ENCODE peak calls at places on chromosomes 3 and 15, in six cellular contexts. G is cardiac muscle cell, I is right lobe of liver, W is uterus, J is H9, T is ovary. C is an unnamed sample. For H3K27me3, the result is how much of the 10 kb centered on the place peaks cover.

GRCh38 chr3:124491098-124491497 is 239.2 kb upstream of the UMPS start:
- DNase-seq in G (no peak), I (no peak), W (no peak), J (no peak), T (no peak), C (no peak)

GRCh38 chr15:95025924-95026728 is 794.8 kb downstream of the MCTP2 start:
- DNase-seq in G (peak), I (peak), W (peak), J (peak), T (peak), C (no peak)

GRCh38 chr3:161415506-161416231 is 44.4 kb upstream of the SPTSSB start:
- DNase-seq in G (no peak), I (no peak), W (no peak), J (no peak), T (no peak), C (no peak)

GRCh38 chr15:83275412-83275811 is 9.1 kb downstream of the BNC1 start:
- DNase-seq in G (no peak), I (no peak), W (no peak), J (no peak), T (no peak), C (no peak)

GRCh38 chr3:16290827-16291196 is 25.8 kb downstream of the OXNAD1 start:
- DNase-seq in G (no peak), I (no peak), W (no peak), J (no peak), T (no peak), C (no peak)

GRCh38 chr15:34620814-34621213 is 37.4 kb upstream of the GOLGA8B start:
- DNase-seq in G (no peak), I (no peak), W (no peak), J (no peak), T (no peak), C (no peak)

GRCh38 chr3:16319723-16320122 is 54.7 kb downstream of the OXNAD1 start:
- DNase-seq in G (no peak), I (no peak), W (no peak), J (no peak), T (no peak), C (no peak)

GRCh38 chr15:68499620-68500312 is 67.8 kb upstream of the ITGA11 start:
- DNase-seq in G (no peak), I (no peak), W (no peak), J (no peak), T (no peak), C (no peak)

GRCh38 chr15:29736012-29736744 is 86.1 kb downstream of the TJP1 start:
- DNase-seq in G (no peak), I (no peak), W (no peak), J (no peak), T (no peak), C (no peak)

GRCh38 chr3:67719333-67719732 is 64.9 kb upstream of the SUCLG2 start:
- DNase-seq in G (no peak), I (no peak), W (no peak), J (no peak), T (no peak), C (no peak)

GRCh38 chr3:11095932-11096265 is 58.4 kb upstream of the HRH1 start:
- DNase-seq in G (no peak), I (no peak), W (no peak), J (peak), T (no peak), C (no peak)

GRCh38 chr15:79376383-79376782 is 55.8 kb upstream of the MINAR1 start:
- DNase-seq in G (no peak), I (no peak), W (no peak), J (no peak), T (no peak), C (no peak)

GRCh38 chr15:29438714-29439076 is 169.1 kb upstream of the NSMCE3 start:
- DNase-seq in G (no peak), I (no peak), W (no peak), J (no peak), T (no peak), C (no peak)

GRCh38 chr15:71080705-71081104 is 34.6 kb upstream of the THSD4 start:
- DNase-seq in G (no peak), I (no peak), W (no peak), J (no peak), T (no peak), C (no peak)

GRCh38 chr3:111751961-111752360 is 107.1 kb upstream of the PHLDB2 start:
- DNase-seq in G (no peak), I (no peak), W (no peak), J (no peak), T (no peak), C (no peak)

GRCh38 chr3:72105306-72105705 is 320.4 kb upstream of the PROK2 start:
- DNase-seq in G (no peak), I (no peak), W (no peak), J (no peak), T (no peak), C (no peak)

GRCh38 chr15:68578960-68579935 is at the start of gene CORO2B:
- DNase-seq in G (peak), I (no peak), W (peak), J (peak), T (peak), C (no peak)

GRCh38 chr3:152403632-152404066 is 134.9 kb downstream of the MBNL1 start:
- DNase-seq in G (peak), I (no peak), W (peak), J (no peak), T (no peak), C (peak)

GRCh38 chr3:122427857-122428471 is 12.1 kb upstream of the WDR5B start:
- DNase-seq in G (no peak), I (no peak), W (no peak), J (no peak), T (no peak), C (no peak)

GRCh38 chr3:10437995-10438901 is 67.1 kb downstream of the ATP2B2 start:
- DNase-seq in G (peak), I (no peak), W (no peak), J (no peak), T (no peak), C (no peak)

GRCh38 chr3:182609575-182610156 is 183.6 kb upstream of the ATP11B start:
- DNase-seq in G (peak), I (no peak), W (no peak), J (no peak), T (no peak), C (no peak)

GRCh38 chr3:101611023-101611422 is 37.0 kb downstream of the PCNP start:
- DNase-seq in G (no peak), I (no peak), W (no peak), J (no peak), T (no peak), C (no peak)

GRCh38 chr3:15280853-15281532 is 51.4 kb downstream of the SH3BP5 start:
- DNase-seq in G (no peak), I (no peak), W (no peak), J (no peak), T (no peak), C (no peak)

GRCh38 chr3:160448845-160449659 is 534 bp downstream of the TRIM59 start:
- DNase-seq in G (peak), I (peak), W (no peak), J (no peak), T (no peak), C (no peak)

GRCh38 chr3:11120091-11120845 is 34.0 kb upstream of the HRH1 start:
- DNase-seq in G (no peak), I (no peak), W (no peak), J (no peak), T (no peak), C (no peak)

GRCh38 chr15:72179950-72180581 is 17.5 kb downstream of the GRAMD2A start:
- DNase-seq in G (no peak), I (no peak), W (no peak), J (peak), T (no peak), C (no peak)

GRCh38 chr15:63503739-63504246 is 600 bp upstream of the USP3 start:
- DNase-seq in G (peak), I (peak), W (peak), J (peak), T (peak), C (peak)

GRCh38 chr15:99973351-99973750 is 240.1 kb upstream of the LYSMD4 start:
- DNase-seq in G (no peak), I (no peak), W (no peak), J (no peak), T (no peak), C (no peak)

GRCh38 chr3:122365073-122365472 is 18.0 kb downstream of the MIX23 start:
- DNase-seq in G (no peak), I (no peak), W (no peak), J (no peak), T (no peak), C (no peak)

GRCh38 chr15:77060560-77060959 is 10.3 kb downstream of the TSPAN3 start:
- DNase-seq in G (no peak), I (no peak), W (no peak), J (no peak), T (no peak), C (no peak)

GRCh38 chr3:141127344-141128125 is 76.4 kb downstream of the SPSB4 start:
- DNase-seq in G (no peak), I (peak), W (no peak), J (no peak), T (no peak), C (no peak)

GRCh38 chr3:40037582-40037981 is 228.2 kb downstream of the MYRIP start:
- DNase-seq in G (no peak), I (no peak), W (no peak), J (no peak), T (no peak), C (no peak)

GRCh38 chr15:66220587-66220986 is 33.0 kb downstream of the MEGF11 start:
- DNase-seq in G (no peak), I (no peak), W (no peak), J (no peak), T (no peak), C (no peak)

GRCh38 chr15:66226736-66227135 is 26.8 kb downstream of the MEGF11 start:
- DNase-seq in G (no peak), I (no peak), W (no peak), J (no peak), T (no peak), C (no peak)

GRCh38 chr15:66224946-66225345 is 28.6 kb downstream of the MEGF11 start:
- DNase-seq in G (no peak), I (no peak), W (no peak), J (no peak), T (no peak), C (no peak)

GRCh38 chr15:66221126-66221525 is 32.4 kb downstream of the MEGF11 start:
- DNase-seq in G (no peak), I (no peak), W (no peak), J (no peak), T (peak), C (no peak)

GRCh38 chr15:66222273-66223198 is 31.0 kb downstream of the MEGF11 start:
- DNase-seq in G (no peak), I (no peak), W (no peak), J (no peak), T (no peak), C (no peak)
- H3K27me3 ChIP-seq in G (under half), I (under half), W (under half), J (under half), T (under half), C (under half)

GRCh38 chr3:42853056-42853455 is 22.6 kb downstream of the CYP8B1 start:
- DNase-seq in G (no peak), I (no peak), W (no peak), J (no peak), T (no peak), C (no peak)
- H3K27me3 ChIP-seq in G (under half), I (under half), W (under half), J (under half), T (under half), C (under half)

GRCh38 chr3:13571831-13572750 is 23.2 kb downstream of the FBLN2 start:
- DNase-seq in G (no peak), I (no peak), W (no peak), J (peak), T (no peak), C (no peak)
- H3K27me3 ChIP-seq in G (under half), I (under half), W (under half), J (under half), T (under half), C (under half)

DNA sequence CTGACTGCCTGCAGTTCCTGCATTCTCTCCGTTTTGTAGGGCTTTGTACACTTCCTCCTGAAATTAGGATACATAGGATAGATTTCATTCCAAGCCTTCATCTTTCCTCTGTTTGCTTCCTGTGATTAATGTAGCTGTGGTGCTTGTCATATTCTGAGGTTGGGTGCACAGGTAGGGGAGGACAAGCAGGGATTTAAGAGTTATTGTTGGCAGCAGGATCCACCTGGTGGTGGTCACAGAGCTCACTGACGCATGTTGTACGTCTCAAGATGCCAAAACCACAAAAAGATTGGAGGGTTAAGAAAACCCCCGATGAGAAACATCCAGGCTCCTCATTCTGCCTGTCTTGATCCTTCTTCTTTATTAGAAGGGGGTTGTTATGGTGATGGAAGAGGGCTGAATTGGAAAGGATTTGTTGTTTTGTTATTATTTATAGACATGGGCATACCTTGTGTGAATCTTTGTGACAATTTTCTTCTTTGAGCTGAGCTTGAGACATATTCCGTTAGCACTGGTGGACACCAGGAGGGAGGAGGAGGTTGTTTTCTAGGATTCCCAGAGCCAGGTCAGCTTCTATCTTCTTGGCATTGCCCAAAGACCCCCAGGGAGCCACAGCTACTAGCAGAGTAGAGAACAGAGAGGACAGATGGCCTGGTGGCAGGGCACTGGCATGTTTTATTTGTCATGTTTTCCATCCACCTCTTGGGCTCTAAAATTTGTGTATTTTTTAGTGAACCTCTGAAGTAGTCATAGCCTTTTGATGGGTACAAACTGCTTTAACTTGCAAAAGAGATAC is 57.7 kb upstream of the LARS2 start:
- DNase-seq in G (no peak), I (no peak), W (no peak), J (no peak), T (no peak), C (no peak)
- H3K27me3 ChIP-seq in G (under half), I (under half), W (under half), J (under half), T (under half), C (under half)

DNA sequence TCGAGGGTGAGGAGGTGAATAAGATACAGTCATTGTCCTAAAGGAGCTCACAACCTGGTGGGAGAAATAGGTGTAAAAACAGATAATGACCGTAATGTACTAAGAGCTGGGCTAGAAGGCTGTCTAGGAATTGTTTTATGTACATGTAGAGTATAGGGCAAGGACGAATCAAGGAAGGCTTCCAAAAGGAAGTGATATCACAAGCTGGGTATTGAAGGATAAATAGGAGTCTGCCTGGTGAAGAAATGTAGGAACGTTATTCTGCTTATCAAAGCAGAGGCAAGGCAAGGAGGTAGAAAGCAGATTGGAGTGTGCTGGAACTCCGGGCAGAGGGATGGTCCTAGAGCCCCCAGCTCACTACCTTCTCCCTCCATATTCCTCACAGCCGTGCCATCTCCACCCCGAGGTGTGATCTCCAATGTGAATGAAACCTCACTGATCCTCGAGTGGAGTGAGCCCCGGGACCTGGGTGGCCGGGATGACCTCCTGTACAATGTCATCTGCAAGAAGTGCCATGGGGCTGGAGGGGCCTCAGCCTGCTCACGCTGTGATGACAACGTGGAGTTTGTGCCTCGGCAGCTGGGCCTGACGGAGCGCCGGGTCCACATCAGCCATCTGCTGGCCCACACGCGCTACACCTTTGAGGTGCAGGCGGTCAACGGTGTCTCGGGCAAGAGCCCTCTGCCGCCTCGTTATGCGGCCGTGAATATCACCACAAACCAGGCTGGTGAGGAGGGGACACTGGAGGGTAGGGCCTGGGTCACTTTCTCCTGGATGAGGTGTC is 15.1 kb downstream of the EPHB3 start:
- DNase-seq in G (no peak), I (no peak), W (no peak), J (no peak), T (no peak), C (no peak)
- H3K27me3 ChIP-seq in G (under half), I (under half), W (under half), J (under half), T (under half), C (under half)

DNA sequence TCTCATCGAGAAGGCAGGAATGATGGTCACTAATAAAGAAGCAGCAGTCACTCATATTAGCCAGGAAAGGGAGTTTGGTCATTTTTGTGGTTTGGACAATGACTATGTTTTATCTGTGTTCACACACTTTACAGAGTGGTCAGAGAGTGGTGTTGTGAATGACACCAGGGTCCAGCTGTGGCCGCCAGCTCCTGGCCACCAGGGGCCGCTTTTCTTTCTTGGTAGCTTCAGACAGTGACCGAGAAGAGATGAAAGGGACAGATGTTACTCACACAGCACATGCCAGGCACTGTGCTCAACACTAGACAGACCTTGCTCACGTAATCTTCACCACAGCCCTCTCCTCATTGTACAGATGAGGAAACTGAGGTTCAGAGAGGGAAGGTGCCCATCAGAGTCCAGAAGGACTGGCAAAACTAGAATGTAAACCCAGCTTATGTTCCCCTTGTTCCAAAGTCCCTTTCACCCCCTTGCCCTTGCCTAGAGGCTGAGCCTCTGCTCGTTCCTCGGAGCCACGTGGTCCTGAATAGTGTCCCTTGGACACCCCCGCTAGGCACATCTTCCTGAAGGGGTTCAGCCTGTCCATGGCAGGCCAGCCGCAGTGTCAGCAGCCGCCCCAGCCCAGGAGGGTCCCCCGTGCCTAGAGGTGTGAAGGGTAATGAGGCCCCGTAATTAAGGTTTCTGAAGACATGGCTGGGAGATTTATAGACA is 55.6 kb downstream of the CYP11A1 start:
- DNase-seq in G (peak), I (no peak), W (no peak), J (peak), T (no peak), C (no peak)
- H3K27me3 ChIP-seq in G (under half), I (under half), W (under half), J (under half), T (under half), C (under half)